ENCODE peak calls at places on chromosome 12, in ten cellular contexts. D is pancreas, G is fibroblast of the aortic adventitia, S is A549, A is AG04450, W is HL-60, M is astrocyte of the cerebellum, E is bronchial epithelial cell, R is A673, P is heart left ventricle. T is an unnamed sample.

GRCh38 chr12:1443421-1444141 is 150.8 kb downstream of the FBXL14 start:
- DNase-seq in D (no peak), G (peak), S (no peak), A (peak), W (no peak), M (peak), E (no peak), R (no peak), P (no peak), T (peak)

GRCh38 chr12:97181571-97182265 is 274.7 kb downstream of the NEDD1 start:
- DNase-seq in D (no peak), G (no peak), S (no peak), A (no peak), W (no peak), M (no peak), E (no peak), R (no peak), P (no peak), T (no peak)

GRCh38 chr12:26563555-26563954 is 269.4 kb downstream of the ITPR2 start:
- DNase-seq in D (no peak), G (no peak), S (no peak), A (no peak), W (no peak), M (no peak), E (no peak), R (no peak), P (no peak), T (no peak)

GRCh38 chr12:30992381-30992780 is 65.8 kb downstream of the TSPAN11 start:
- DNase-seq in D (no peak), G (no peak), S (no peak), A (no peak), W (no peak), M (no peak), E (no peak), R (no peak), P (no peak), T (no peak)

GRCh38 chr12:6215932-6216494 is 15.8 kb downstream of the CD9 start:
- DNase-seq in D (peak), G (peak), S (peak), A (no peak), W (no peak), M (peak), E (peak), R (peak), P (no peak), T (peak)

GRCh38 chr12:49345840-49346658 is 639 bp upstream of the DNAJC22 start:
- DNase-seq in D (no peak), G (no peak), S (no peak), A (no peak), W (no peak), M (no peak), E (no peak), R (no peak), P (no peak), T (no peak)

GRCh38 chr12:106086696-106087095 is 52.1 kb downstream of the NUAK1 start:
- DNase-seq in D (no peak), G (no peak), S (no peak), A (no peak), W (no peak), M (no peak), E (no peak), R (no peak), P (no peak), T (no peak)

GRCh38 chr12:77377116-77377515 is 311.7 kb upstream of the E2F7 start:
- DNase-seq in D (no peak), G (peak), S (no peak), A (no peak), W (peak), M (no peak), E (no peak), R (no peak), P (no peak), T (peak)

GRCh38 chr12:94872671-94873367 is 130.7 kb downstream of the NDUFA12 start:
- DNase-seq in D (peak), G (no peak), S (no peak), A (no peak), W (no peak), M (no peak), E (no peak), R (no peak), P (no peak), T (no peak)

GRCh38 chr12:40202095-40203059 is 22.4 kb upstream of the LRRK2 start:
- DNase-seq in D (no peak), G (no peak), S (no peak), A (no peak), W (no peak), M (no peak), E (no peak), R (no peak), P (no peak), T (no peak)

GRCh38 chr12:77049767-77050353 is 15.5 kb downstream of the E2F7 start:
- DNase-seq in D (no peak), G (peak), S (peak), A (peak), W (peak), M (peak), E (peak), R (peak), P (no peak), T (peak)

GRCh38 chr12:50706606-50707005 is 57.3 kb upstream of the ATF1 start:
- DNase-seq in D (no peak), G (no peak), S (no peak), A (no peak), W (no peak), M (no peak), E (no peak), R (peak), P (no peak), T (no peak)

GRCh38 chr12:109710747-109711595 is 2.7 kb upstream of the FAM222A start:
- DNase-seq in D (no peak), G (peak), S (peak), A (no peak), W (no peak), M (no peak), E (peak), R (no peak), P (no peak), T (no peak)

GRCh38 chr12:29739279-29739991 is 44.3 kb downstream of the TMTC1 start:
- DNase-seq in D (no peak), G (peak), S (no peak), A (peak), W (no peak), M (no peak), E (no peak), R (no peak), P (no peak), T (peak)

GRCh38 chr12:49518914-49519573 is 19.8 kb upstream of the KCNH3 start:
- DNase-seq in D (no peak), G (peak), S (no peak), A (no peak), W (no peak), M (peak), E (no peak), R (peak), P (no peak), T (peak)

GRCh38 chr12:6363330-6364036 is 11.9 kb downstream of the SCNN1A start:
- DNase-seq in D (peak), G (no peak), S (peak), A (no peak), W (no peak), M (no peak), E (peak), R (peak), P (peak), T (peak)

GRCh38 chr12:90245396-90245795 is 536.8 kb upstream of the ATP2B1 start:
- DNase-seq in D (no peak), G (peak), S (no peak), A (no peak), W (no peak), M (no peak), E (no peak), R (no peak), P (no peak), T (no peak)

GRCh38 chr12:131607658-131608447 is 103.0 kb upstream of the SFSWAP start:
- DNase-seq in D (no peak), G (no peak), S (no peak), A (no peak), W (no peak), M (no peak), E (no peak), R (no peak), P (no peak), T (no peak)

GRCh38 chr12:62363506-62363905 is 103.1 kb upstream of the MON2 start:
- DNase-seq in D (no peak), G (no peak), S (no peak), A (no peak), W (no peak), M (no peak), E (no peak), R (no peak), P (no peak), T (no peak)

GRCh38 chr12:31950088-31950487 is 9.1 kb upstream of the RESF1 start:
- DNase-seq in D (no peak), G (no peak), S (no peak), A (no peak), W (no peak), M (no peak), E (no peak), R (no peak), P (no peak), T (no peak)

GRCh38 chr12:93793983-93794382 is 116.8 kb downstream of the CRADD start:
- DNase-seq in D (no peak), G (peak), S (no peak), A (peak), W (no peak), M (no peak), E (no peak), R (no peak), P (no peak), T (peak)

GRCh38 chr12:119740835-119741234 is 72.9 kb downstream of the PRKAB1 start:
- DNase-seq in D (no peak), G (no peak), S (no peak), A (no peak), W (no peak), M (no peak), E (no peak), R (no peak), P (no peak), T (no peak)

GRCh38 chr12:6951551-6952120 is 480 bp downstream of the PTPN6 start:
- DNase-seq in D (peak), G (no peak), S (no peak), A (no peak), W (no peak), M (no peak), E (no peak), R (no peak), P (no peak), T (no peak)

GRCh38 chr12:22858849-22859569 is 234.0 kb downstream of the ETNK1 start:
- DNase-seq in D (no peak), G (peak), S (no peak), A (no peak), W (no peak), M (peak), E (peak), R (no peak), P (no peak), T (peak)

GRCh38 chr12:13154851-13155250 is 41.7 kb upstream of the EMP1 start:
- DNase-seq in D (no peak), G (peak), S (no peak), A (no peak), W (no peak), M (no peak), E (no peak), R (no peak), P (no peak), T (no peak)

GRCh38 chr12:78797201-78797931 is 67.2 kb upstream of the SYT1 start:
- DNase-seq in D (no peak), G (peak), S (no peak), A (peak), W (no peak), M (peak), E (peak), R (no peak), P (no peak), T (peak)

GRCh38 chr12:105409881-105410471 is 79.5 kb downstream of the C12orf75 start:
- DNase-seq in D (no peak), G (peak), S (no peak), A (no peak), W (no peak), M (no peak), E (no peak), R (peak), P (peak), T (peak)

GRCh38 chr12:89707992-89708792 is 446 bp downstream of the ATP2B1 start:
- DNase-seq in D (peak), G (no peak), S (peak), A (no peak), W (no peak), M (no peak), E (no peak), R (peak), P (peak), T (peak)

GRCh38 chr12:24861751-24862575 is 86.9 kb downstream of the BCAT1 start:
- DNase-seq in D (no peak), G (peak), S (no peak), A (no peak), W (no peak), M (no peak), E (no peak), R (no peak), P (no peak), T (peak)

GRCh38 chr12:12338528-12339168 is 11.4 kb downstream of the MANSC1 start:
- DNase-seq in D (no peak), G (peak), S (no peak), A (no peak), W (no peak), M (no peak), E (peak), R (no peak), P (no peak), T (peak)

GRCh38 chr12:32615441-32615840 is 63.7 kb upstream of the DNM1L start:
- DNase-seq in D (no peak), G (no peak), S (no peak), A (no peak), W (no peak), M (no peak), E (no peak), R (no peak), P (no peak), T (no peak)

GRCh38 chr12:131194166-131194565 is 240.5 kb downstream of the ADGRD1 start:
- DNase-seq in D (no peak), G (no peak), S (peak), A (no peak), W (no peak), M (no peak), E (no peak), R (peak), P (no peak), T (no peak)

DNA sequence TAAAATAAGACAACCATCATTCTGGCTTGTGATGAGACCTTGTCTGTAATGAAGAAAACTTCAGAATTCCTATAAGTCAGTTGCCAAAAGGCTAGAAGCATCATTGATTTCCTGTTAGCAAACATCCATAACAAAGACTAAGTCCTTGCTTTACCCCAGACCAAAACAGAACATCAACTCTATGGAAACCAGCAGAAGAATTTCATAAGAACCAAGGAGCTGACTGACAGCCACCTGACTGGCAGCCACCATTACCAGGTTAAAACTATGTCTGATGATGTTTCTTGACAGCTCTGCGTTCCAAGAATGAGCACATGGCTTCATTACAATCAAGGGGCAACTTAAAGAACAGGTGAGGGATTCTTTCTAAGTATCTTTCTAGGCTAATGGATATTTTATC is 29.3 kb downstream of the HECTD4 start:
- DNase-seq in D (no peak), G (no peak), S (no peak), A (no peak), W (no peak), M (no peak), E (peak), R (no peak), P (no peak), T (no peak)
- TF ChIP-seq CTCF in D (no peak), G (no peak), S (no peak), A (no peak), W (no peak), M (no peak), E (no peak), R (no peak), P (no peak), T (no peak)

GRCh38 chr12:115507951-115508722 is 769.4 kb downstream of the MED13L start:
- DNase-seq in D (no peak), G (no peak), S (no peak), A (no peak), W (no peak), M (no peak), E (no peak), R (no peak), P (peak), T (no peak)
- H3K4me3 ChIP-seq in D (no peak), G (no peak), S (no peak), A (no peak), W (no peak), M (no peak), E (no peak), R (no peak), P (no peak), T (no peak)

DNA sequence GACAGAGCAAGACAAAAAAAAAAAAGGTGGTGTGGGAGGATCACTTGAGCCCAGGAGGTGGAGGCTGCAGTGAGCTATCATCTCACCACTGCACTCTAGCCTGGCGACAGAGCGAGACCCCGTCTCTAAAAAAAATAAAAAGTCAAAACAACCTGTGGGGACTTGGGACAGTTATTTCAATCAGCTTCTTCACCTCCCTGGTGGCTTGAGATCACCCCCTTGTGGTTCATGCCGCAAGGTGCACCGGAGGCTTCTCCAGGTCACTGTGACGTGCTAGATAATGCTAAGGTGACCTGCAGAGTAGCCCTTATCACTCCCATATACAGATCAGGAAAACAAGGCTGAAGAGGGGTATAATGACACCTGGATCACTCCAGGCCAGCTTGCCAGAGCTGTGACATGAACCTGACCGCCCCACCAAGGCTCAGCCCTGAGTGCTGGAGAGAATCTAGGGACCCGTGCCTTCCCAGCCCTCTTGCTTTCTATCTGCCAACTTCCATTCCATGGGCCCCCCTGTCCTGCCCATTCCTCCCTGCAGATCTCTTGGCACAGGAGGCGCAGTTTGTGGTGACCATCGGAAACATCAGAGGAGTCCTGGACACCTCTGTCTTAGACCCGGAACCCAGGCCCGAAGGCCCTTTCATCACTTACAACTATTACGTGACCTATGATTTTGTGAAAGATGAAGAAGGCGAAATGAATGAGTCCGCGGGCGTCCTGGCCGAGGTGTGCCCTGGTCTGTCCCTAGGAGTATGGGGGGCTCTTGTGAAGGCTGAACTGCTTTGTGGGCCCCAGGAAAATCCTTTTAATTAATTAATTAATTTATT is 8.1 kb downstream of the LRRC43 start:
- DNase-seq in D (peak), G (peak), S (peak), A (peak), W (peak), M (peak), E (peak), R (peak), P (no peak), T (peak)
- TF ChIP-seq CTCF in D (peak), G (peak), S (peak), A (peak), W (peak), M (peak), E (peak), R (peak), P (peak), T (peak)

DNA sequence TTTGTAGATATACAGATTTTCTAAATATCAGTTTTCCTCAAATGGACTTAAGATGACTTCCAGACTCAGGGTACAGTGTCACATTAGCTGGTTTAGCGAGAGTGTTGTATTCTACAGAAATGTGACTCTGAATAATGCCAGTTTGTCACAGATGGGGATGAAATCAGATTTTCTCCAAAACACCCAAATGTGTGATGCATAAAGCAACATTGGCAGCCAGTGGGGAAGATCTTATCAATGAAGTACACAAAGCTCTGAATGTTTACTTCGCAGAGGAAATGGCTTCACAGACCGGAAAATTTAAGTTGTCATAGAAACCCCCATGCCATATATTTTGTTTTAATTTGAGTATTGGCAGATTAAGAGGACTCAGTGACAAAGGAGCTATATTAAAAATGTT is 29.9 kb downstream of the ANO4 start:
- DNase-seq in D (no peak), G (no peak), S (no peak), A (no peak), W (no peak), M (no peak), E (no peak), R (peak), P (no peak), T (no peak)
- H3K4me3 ChIP-seq in D (no peak), G (no peak), S (no peak), A (no peak), W (no peak), M (no peak), E (no peak), R (no peak), P (no peak), T (no peak)

GRCh38 chr12:107734139-107734538 is 26.8 kb downstream of the PRDM4 start:
- DNase-seq in D (no peak), G (no peak), S (no peak), A (no peak), W (no peak), M (no peak), E (no peak), R (no peak), P (no peak), T (no peak)
- TF ChIP-seq CTCF in D (no peak), G (no peak), S (no peak), A (no peak), W (no peak), M (no peak), E (no peak), R (no peak), P (no peak), T (no peak)

GRCh38 chr12:16016748-16017147 is 105.6 kb downstream of the DERA start:
- DNase-seq in D (no peak), G (no peak), S (no peak), A (no peak), W (no peak), M (no peak), E (no peak), R (no peak), P (no peak), T (no peak)
- H3K4me3 ChIP-seq in D (no peak), G (no peak), S (no peak), A (no peak), W (no peak), M (no peak), E (no peak), R (no peak), P (no peak), T (no peak)

GRCh38 chr12:52182456-52182855 is 9.4 kb downstream of the KRT80 start:
- DNase-seq in D (no peak), G (no peak), S (no peak), A (no peak), W (no peak), M (no peak), E (no peak), R (no peak), P (no peak), T (no peak)
- TF ChIP-seq CTCF in D (no peak), G (no peak), S (no peak), A (no peak), W (no peak), M (no peak), E (no peak), R (no peak), P (no peak), T (no peak)

DNA sequence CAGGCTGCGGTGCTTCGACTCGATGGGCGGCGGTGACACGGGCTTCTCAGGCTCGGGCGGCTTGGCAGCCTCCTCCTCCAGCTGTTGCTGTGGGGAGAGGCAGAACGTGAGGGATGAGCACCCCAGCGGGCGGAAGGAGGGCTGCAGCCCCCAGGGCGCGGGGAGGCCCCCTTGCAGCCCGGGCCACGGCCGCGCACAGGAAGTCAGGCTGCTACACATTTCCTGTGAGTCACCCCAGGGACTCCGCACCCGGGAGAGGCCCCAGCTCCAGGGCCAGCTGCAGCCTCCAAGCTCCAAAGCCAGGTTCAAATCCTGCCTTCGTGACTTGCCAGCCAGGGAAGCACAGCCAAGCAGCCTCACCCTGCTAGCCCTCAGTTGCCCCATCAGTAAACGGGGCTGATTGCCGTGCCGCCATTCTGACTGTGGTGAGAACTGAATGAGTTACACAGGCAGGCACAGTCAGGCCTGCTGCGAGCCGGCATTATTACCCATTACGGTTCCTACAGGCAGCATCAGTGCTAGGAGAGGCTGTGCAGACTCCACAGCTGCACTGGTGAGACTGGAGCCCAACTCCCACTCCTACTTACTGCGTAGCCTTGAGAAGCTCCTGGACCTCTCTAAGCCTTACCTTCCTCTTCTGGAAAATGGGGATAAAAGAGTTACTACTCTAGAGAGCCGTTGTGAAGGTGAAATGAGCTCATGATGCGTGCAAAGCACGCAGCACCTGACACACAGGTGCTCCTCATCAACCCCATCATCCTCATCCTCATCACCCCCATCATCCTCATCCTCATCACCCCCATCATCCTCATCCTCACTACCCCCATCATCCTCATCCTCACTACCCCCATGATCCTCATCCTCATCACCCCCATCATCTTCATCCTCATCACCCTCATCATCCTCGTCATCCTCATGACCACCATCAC is 100.9 kb downstream of the NCOR2 start:
- DNase-seq in D (no peak), G (no peak), S (no peak), A (no peak), W (peak), M (no peak), E (no peak), R (peak), P (peak), T (peak)
- H3K4me3 ChIP-seq in D (no peak), G (no peak), S (no peak), A (no peak), W (peak), M (no peak), E (no peak), R (peak), P (peak), T (no peak)

T was measured in astrocyte of the spinal cord.